ENCODE peak calls at places on chromosome 21, in ten cellular contexts. Z is CD8-positive, alpha-beta T cell; E is esophagus muscularis mucosa; N is K562; U is iPS DF 6.9; T is aorta; J is cardiac muscle cell; O is A673; D is left ventricle myocardium inferior; B is PC-9. G is an unnamed sample.
A peak's percentile ranks its signal among the peaks of the same experiment; 100 is the strongest.

GRCh38 chr21:41032536-41032935 is 135.4 kb upstream of the BACE2 start:
- DNase-seq in D (no peak), B (no peak), N (no peak), J (no peak), O (no peak), T (no peak), U (no peak), E (no peak), Z (no peak), G (no peak)

GRCh38 chr21:33940164-33940563 is 24.6 kb upstream of the ATP5PO start:
- DNase-seq in N (no peak), D (no peak), J (no peak), O (no peak), U (no peak), Z (no peak), E (no peak), T (no peak), B (no peak), G (no peak)

GRCh38 chr21:26587621-26588260 is 14.7 kb upstream of the CYYR1 start:
- DNase-seq in T (no peak), J (no peak), D (no peak), B (no peak), Z (no peak), N (no peak), U (no peak), E (no peak), O (peak; percentile 58), G (no peak)

GRCh38 chr21:36613064-36613463 is 85.9 kb upstream of the SIM2 start:
- DNase-seq in U (no peak), B (no peak), E (no peak), D (no peak), N (no peak), J (no peak), T (no peak), Z (no peak), O (no peak), G (no peak)

GRCh38 chr21:26405071-26405470 is 168.0 kb downstream of the CYYR1 start:
- DNase-seq in U (no peak), J (peak; percentile 23), E (no peak), D (no peak), T (no peak), N (no peak), B (no peak), O (peak; percentile 40), Z (no peak), G (no peak)

GRCh38 chr21:40841524-40842196 is 5.3 kb downstream of the DSCAM start:
- DNase-seq in J (peak; percentile 88), D (peak; percentile 33), E (peak; percentile 91), B (peak; percentile 7), Z (no peak), T (no peak), N (no peak), O (peak; percentile 24), U (peak; percentile 33), G (peak; percentile 93)

GRCh38 chr21:28752131-28752530 is 240.5 kb downstream of the LTN1 start:
- DNase-seq in T (no peak), E (no peak), N (no peak), U (no peak), B (no peak), Z (no peak), J (no peak), O (no peak), D (no peak), G (no peak)

GRCh38 chr21:25615880-25616279 is 8.6 kb upstream of the MRPL39 start:
- DNase-seq in D (no peak), E (no peak), B (no peak), Z (no peak), T (no peak), J (no peak), N (no peak), O (no peak), U (no peak), G (no peak)

GRCh38 chr21:30337644-30338170 is at the start of gene KRTAP27-1:
- DNase-seq in T (no peak), N (no peak), D (no peak), Z (no peak), E (no peak), O (no peak), U (no peak), J (no peak), B (no peak), G (no peak)

GRCh38 chr21:46295177-46295711 is 9.1 kb downstream of the YBEY start:
- DNase-seq in U (no peak), E (no peak), J (no peak), O (peak; percentile 76), D (peak; percentile 42), B (no peak), N (no peak), T (no peak), Z (no peak), G (peak; percentile 73)

GRCh38 chr21:21481238-21481637 is 483.0 kb downstream of the NCAM2 start:
- DNase-seq in N (no peak), D (no peak), O (no peak), T (no peak), E (no peak), J (no peak), U (no peak), B (no peak), Z (no peak), G (no peak)

GRCh38 chr21:33028759-33029511 is 3.2 kb downstream of the OLIG2 start:
- DNase-seq in N (no peak), B (no peak), J (no peak), U (no peak), T (no peak), O (peak; percentile 33), D (no peak), Z (peak; percentile 27), E (no peak), G (peak; percentile 60)

GRCh38 chr21:26834181-26834945 is 10.8 kb downstream of the ADAMTS1 start:
- DNase-seq in N (no peak), U (no peak), J (no peak), Z (no peak), O (peak; percentile 28), E (no peak), B (no peak), T (no peak), D (no peak), G (no peak)

GRCh38 chr21:36916718-36917117 is 49.8 kb downstream of the HLCS start:
- DNase-seq in E (no peak), B (no peak), Z (no peak), N (no peak), D (no peak), T (no peak), J (no peak), O (no peak), U (no peak), G (no peak)

GRCh38 chr21:38840456-38841129 is 34.9 kb downstream of the ETS2 start:
- DNase-seq in O (no peak), E (no peak), U (no peak), N (no peak), J (no peak), T (no peak), D (no peak), B (no peak), Z (no peak), G (no peak)
- H3K27ac ChIP-seq in O (no peak overlapping the region), E (no peak overlapping the region), U (no peak overlapping the region), N (no peak overlapping the region), J (no peak overlapping the region), T (no peak overlapping the region), D (no peak overlapping the region), B (peak overlapping the region; percentile 99), Z (no peak overlapping the region), G (no peak overlapping the region)

DNA sequence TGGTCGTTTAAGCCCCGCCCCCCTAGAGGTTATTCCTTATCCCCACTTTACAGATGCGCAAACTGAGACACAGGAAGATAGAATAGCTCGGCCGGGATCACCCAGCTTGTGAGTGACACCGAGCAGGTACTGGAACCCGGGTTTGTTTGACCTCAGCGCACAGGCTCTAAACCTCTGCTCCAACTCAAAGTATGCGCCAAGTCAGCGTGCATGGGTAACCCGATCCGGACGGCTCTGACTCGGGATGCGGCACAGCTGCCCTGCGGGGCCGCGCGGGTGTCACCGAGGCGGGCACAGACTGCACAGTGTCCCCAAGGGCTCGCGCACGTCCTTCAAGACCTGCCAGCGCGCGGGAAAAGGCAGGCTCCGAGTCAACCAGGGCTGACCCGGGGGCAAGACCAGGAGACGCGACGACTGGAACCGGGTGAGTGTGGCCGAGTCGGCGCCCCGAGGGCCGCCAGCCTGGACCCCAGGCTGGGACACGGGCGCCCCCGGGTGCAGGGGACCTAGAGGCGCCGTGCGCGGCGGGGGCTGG is 102.0 kb upstream of the SOD1 start:
- DNase-seq in Z (peak; percentile 24), O (no peak), N (no peak), T (peak; percentile 72), E (no peak), J (peak; percentile 33), B (peak; percentile 14), U (no peak), D (no peak), G (peak; percentile 82)
- H3K4me1 ChIP-seq in Z (peaks cover 15% of the 10 kb centered on the region), O (peaks cover 33% of the 10 kb centered on the region), N (peaks cover 5% of the 10 kb centered on the region), T (no peaks in the 10 kb centered on the region), E (peaks cover 28% of the 10 kb centered on the region), J (no peaks in the 10 kb centered on the region), B (peaks cover 12% of the 10 kb centered on the region), U (peaks cover 13% of the 10 kb centered on the region), D (peaks cover 27% of the 10 kb centered on the region), G (peaks cover 35% of the 10 kb centered on the region)

GRCh38 chr21:44756416-44757185 is 45.0 kb downstream of the UBE2G2 start:
- DNase-seq in T (peak; percentile 41), B (no peak), J (no peak), N (no peak), Z (no peak), U (no peak), D (no peak), O (no peak), E (no peak), G (peak; percentile 35)
- H3K4me3 ChIP-seq in T (no peak overlapping the region), B (no peak overlapping the region), J (no peak overlapping the region), N (no peak overlapping the region), Z (no peak overlapping the region), U (no peak overlapping the region), D (no peak overlapping the region), O (no peak overlapping the region), E (no peak overlapping the region), G (no peak overlapping the region)

GRCh38 chr21:43644609-43645008 is 14.7 kb downstream of the HSF2BP start:
- DNase-seq in E (no peak), N (no peak), J (no peak), Z (no peak), U (no peak), D (no peak), O (no peak), T (no peak), B (no peak), G (no peak)
- H3K27ac ChIP-seq in E (no peak overlapping the region), N (no peak overlapping the region), J (no peak overlapping the region), Z (no peak overlapping the region), U (no peak overlapping the region), D (no peak overlapping the region), O (no peak overlapping the region), T (no peak overlapping the region), B (no peak overlapping the region), G (no peak overlapping the region)

DNA sequence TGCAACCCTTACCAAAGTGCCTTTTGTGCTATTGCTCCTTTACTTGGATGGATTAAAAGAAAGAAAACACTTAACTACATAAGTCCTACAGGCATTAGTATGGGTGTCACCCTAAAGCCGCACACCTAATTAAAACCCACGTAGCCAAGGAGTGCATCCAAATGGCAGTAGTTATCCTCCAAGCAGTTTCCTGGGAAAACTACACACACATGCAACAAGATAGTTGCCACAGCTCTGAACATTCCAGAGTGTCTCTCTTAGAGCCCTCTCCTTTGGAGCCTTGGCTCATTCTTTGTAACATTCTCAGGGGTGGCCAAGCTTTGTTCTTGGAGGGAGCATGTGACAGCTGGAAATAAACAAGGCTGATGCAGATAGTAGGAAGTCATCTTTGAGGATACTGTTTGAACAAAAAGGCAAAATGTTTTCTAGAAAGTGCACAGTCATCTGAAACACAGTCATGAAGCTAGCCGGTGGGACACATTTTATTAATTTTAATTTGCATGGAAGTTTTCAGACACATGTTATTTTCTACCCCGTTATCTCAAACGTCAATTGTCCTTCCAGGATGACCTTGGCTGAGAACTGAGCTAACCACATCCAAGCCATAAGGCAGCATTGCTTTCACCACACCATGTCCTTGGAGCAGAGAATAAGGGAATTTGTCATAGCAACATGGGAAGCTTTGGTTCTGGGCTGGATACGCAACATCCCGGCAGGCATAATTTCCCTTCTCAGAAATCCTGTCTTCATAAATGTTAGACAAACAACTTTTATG is 51.4 kb downstream of the KCNJ15 start:
- DNase-seq in D (no peak), N (no peak), Z (no peak), B (no peak), O (no peak), U (no peak), T (no peak), J (no peak), E (no peak), G (no peak)
- H3K4me1 ChIP-seq in D (peaks cover 19% of the 10 kb centered on the region), N (no peaks in the 10 kb centered on the region), Z (no peaks in the 10 kb centered on the region), B (no peaks in the 10 kb centered on the region), O (no peaks in the 10 kb centered on the region), U (peaks cover 1% of the 10 kb centered on the region), T (peaks cover 5% of the 10 kb centered on the region), J (peaks cover 2% of the 10 kb centered on the region), E (peaks cover 10% of the 10 kb centered on the region), G (no peaks in the 10 kb centered on the region)